ENCODE peak calls at places on chromosomes 3 and 15, in eight cellular contexts. One of them, this sample, is unnamed.

GRCh38 chr3:193674714-193675113 is 81.7 kb downstream of the OPA1 start:
- DNase-seq in ecto neural progenitor cell: no peak
- DNase-seq in A172: no peak
- DNase-seq in NCI-H82: no peak
- DNase-seq in NB4: no peak
- DNase-seq in mesendoderm: no peak
- DNase-seq in left ventricle myocardium inferior: no peak
- DNase-seq in heart right ventricle: no peak
- DNase-seq in this sample: no peak

GRCh38 chr3:89145995-89146394 is 38.6 kb downstream of the EPHA3 start:
- DNase-seq in ecto neural progenitor cell: no peak
- DNase-seq in A172: no peak
- DNase-seq in NCI-H82: no peak
- DNase-seq in NB4: no peak
- DNase-seq in mesendoderm: peak
- DNase-seq in heart right ventricle: no peak
- DNase-seq in left ventricle myocardium inferior: no peak
- DNase-seq in this sample: peak

GRCh38 chr3:155367510-155367909 is 74.0 kb upstream of the STRIT1 start:
- DNase-seq in mesendoderm: no peak
- DNase-seq in heart right ventricle: no peak
- DNase-seq in A172: no peak
- DNase-seq in NCI-H82: no peak
- DNase-seq in ecto neural progenitor cell: no peak
- DNase-seq in NB4: no peak
- DNase-seq in left ventricle myocardium inferior: no peak
- DNase-seq in this sample: no peak

GRCh38 chr3:120145498-120146285 is 51.4 kb upstream of the GSK3B start:
- DNase-seq in left ventricle myocardium inferior: no peak
- DNase-seq in A172: peak
- DNase-seq in ecto neural progenitor cell: no peak
- DNase-seq in heart right ventricle: no peak
- DNase-seq in mesendoderm: peak
- DNase-seq in NCI-H82: no peak
- DNase-seq in NB4: no peak
- DNase-seq in this sample: peak

GRCh38 chr3:138457863-138458735 is 23.7 kb downstream of the ESYT3 start:
- DNase-seq in A172: peak
- DNase-seq in NB4: no peak
- DNase-seq in heart right ventricle: no peak
- DNase-seq in ecto neural progenitor cell: no peak
- DNase-seq in mesendoderm: peak
- DNase-seq in NCI-H82: no peak
- DNase-seq in left ventricle myocardium inferior: no peak
- DNase-seq in this sample: no peak

GRCh38 chr3:51538115-51538458 is 432 bp upstream of the RAD54L2 start:
- DNase-seq in ecto neural progenitor cell: no peak
- DNase-seq in mesendoderm: peak
- DNase-seq in NCI-H82: no peak
- DNase-seq in NB4: peak
- DNase-seq in A172: no peak
- DNase-seq in left ventricle myocardium inferior: no peak
- DNase-seq in heart right ventricle: no peak
- DNase-seq in this sample: no peak

GRCh38 chr3:69740103-69741021 is 1.1 kb downstream of the MITF start:
- DNase-seq in mesendoderm: peak
- DNase-seq in NB4: no peak
- DNase-seq in ecto neural progenitor cell: peak
- DNase-seq in NCI-H82: no peak
- DNase-seq in A172: no peak
- DNase-seq in left ventricle myocardium inferior: no peak
- DNase-seq in heart right ventricle: peak
- DNase-seq in this sample: no peak

GRCh38 chr3:45272411-45272810 is 46.3 kb upstream of the TMEM158 start:
- DNase-seq in mesendoderm: peak
- DNase-seq in A172: no peak
- DNase-seq in left ventricle myocardium inferior: no peak
- DNase-seq in ecto neural progenitor cell: no peak
- DNase-seq in NCI-H82: no peak
- DNase-seq in NB4: no peak
- DNase-seq in heart right ventricle: no peak
- DNase-seq in this sample: no peak

GRCh38 chr15:92954578-92954977 is 54.5 kb downstream of the CHD2 start:
- DNase-seq in heart right ventricle: no peak
- DNase-seq in left ventricle myocardium inferior: no peak
- DNase-seq in NB4: peak
- DNase-seq in ecto neural progenitor cell: no peak
- DNase-seq in mesendoderm: peak
- DNase-seq in NCI-H82: peak
- DNase-seq in A172: peak
- DNase-seq in this sample: peak

GRCh38 chr3:194497799-194498575 is 11.2 kb upstream of the ATP13A3 start:
- DNase-seq in A172: no peak
- DNase-seq in left ventricle myocardium inferior: no peak
- DNase-seq in ecto neural progenitor cell: no peak
- DNase-seq in heart right ventricle: no peak
- DNase-seq in NB4: no peak
- DNase-seq in mesendoderm: no peak
- DNase-seq in NCI-H82: no peak
- DNase-seq in this sample: peak

GRCh38 chr3:88003115-88003755 is 55.6 kb downstream of the CGGBP1 start:
- DNase-seq in heart right ventricle: no peak
- DNase-seq in A172: peak
- DNase-seq in NCI-H82: peak
- DNase-seq in mesendoderm: peak
- DNase-seq in NB4: peak
- DNase-seq in ecto neural progenitor cell: no peak
- DNase-seq in left ventricle myocardium inferior: no peak
- DNase-seq in this sample: peak

GRCh38 chr3:79167651-79168416 is 600.0 kb downstream of the ROBO1 start:
- DNase-seq in heart right ventricle: no peak
- DNase-seq in left ventricle myocardium inferior: no peak
- DNase-seq in NCI-H82: peak
- DNase-seq in mesendoderm: peak
- DNase-seq in ecto neural progenitor cell: no peak
- DNase-seq in A172: peak
- DNase-seq in NB4: no peak
- DNase-seq in this sample: peak

GRCh38 chr3:79864077-79864476 is 96.3 kb upstream of the ROBO1 start:
- DNase-seq in NB4: no peak
- DNase-seq in ecto neural progenitor cell: no peak
- DNase-seq in left ventricle myocardium inferior: no peak
- DNase-seq in NCI-H82: no peak
- DNase-seq in mesendoderm: no peak
- DNase-seq in heart right ventricle: no peak
- DNase-seq in A172: no peak
- DNase-seq in this sample: no peak

GRCh38 chr15:101009176-101009575 is 90.0 kb downstream of the LRRK1 start:
- DNase-seq in A172: no peak
- DNase-seq in NB4: no peak
- DNase-seq in NCI-H82: no peak
- DNase-seq in heart right ventricle: peak
- DNase-seq in ecto neural progenitor cell: peak
- DNase-seq in mesendoderm: no peak
- DNase-seq in left ventricle myocardium inferior: no peak
- DNase-seq in this sample: no peak

GRCh38 chr15:70533931-70534742 is 229.2 kb downstream of the UACA start:
- DNase-seq in A172: peak
- DNase-seq in NB4: no peak
- DNase-seq in heart right ventricle: no peak
- DNase-seq in mesendoderm: peak
- DNase-seq in left ventricle myocardium inferior: no peak
- DNase-seq in NCI-H82: no peak
- DNase-seq in ecto neural progenitor cell: peak
- DNase-seq in this sample: peak

GRCh38 chr3:24222165-24222805 is 272.4 kb downstream of the THRB start:
- DNase-seq in left ventricle myocardium inferior: no peak
- DNase-seq in NCI-H82: no peak
- DNase-seq in ecto neural progenitor cell: no peak
- DNase-seq in mesendoderm: no peak
- DNase-seq in heart right ventricle: no peak
- DNase-seq in NB4: no peak
- DNase-seq in A172: no peak
- DNase-seq in this sample: peak

GRCh38 chr15:52709172-52709979 is 30.2 kb upstream of the ATOSA start:
- DNase-seq in ecto neural progenitor cell: peak
- DNase-seq in heart right ventricle: no peak
- DNase-seq in A172: no peak
- DNase-seq in left ventricle myocardium inferior: no peak
- DNase-seq in mesendoderm: peak
- DNase-seq in NCI-H82: peak
- DNase-seq in NB4: peak
- DNase-seq in this sample: no peak

GRCh38 chr3:33256249-33256648 is 21.0 kb upstream of the FBXL2 start:
- DNase-seq in left ventricle myocardium inferior: no peak
- DNase-seq in ecto neural progenitor cell: no peak
- DNase-seq in NCI-H82: peak
- DNase-seq in NB4: no peak
- DNase-seq in heart right ventricle: no peak
- DNase-seq in mesendoderm: no peak
- DNase-seq in A172: no peak
- DNase-seq in this sample: no peak

GRCh38 chr3:49460188-49460885 is 9.7 kb upstream of the DAG1 start:
- DNase-seq in ecto neural progenitor cell: no peak
- DNase-seq in heart right ventricle: no peak
- DNase-seq in A172: no peak
- DNase-seq in NCI-H82: no peak
- DNase-seq in NB4: no peak
- DNase-seq in left ventricle myocardium inferior: no peak
- DNase-seq in mesendoderm: peak
- DNase-seq in this sample: no peak

GRCh38 chr3:45011756-45012441 is 14.2 kb upstream of the CLEC3B start:
- DNase-seq in heart right ventricle: peak
- DNase-seq in left ventricle myocardium inferior: peak
- DNase-seq in A172: peak
- DNase-seq in NB4: no peak
- DNase-seq in mesendoderm: peak
- DNase-seq in NCI-H82: no peak
- DNase-seq in ecto neural progenitor cell: no peak
- DNase-seq in this sample: peak

GRCh38 chr15:68699881-68700394 is 120.8 kb downstream of the ANP32A start:
- DNase-seq in left ventricle myocardium inferior: peak
- DNase-seq in NB4: no peak
- DNase-seq in NCI-H82: peak
- DNase-seq in mesendoderm: no peak
- DNase-seq in A172: no peak
- DNase-seq in ecto neural progenitor cell: no peak
- DNase-seq in heart right ventricle: peak
- DNase-seq in this sample: no peak

GRCh38 chr15:64851503-64851840 is 9.8 kb downstream of the PLEKHO2 start:
- DNase-seq in NCI-H82: no peak
- DNase-seq in NB4: peak
- DNase-seq in left ventricle myocardium inferior: no peak
- DNase-seq in heart right ventricle: no peak
- DNase-seq in mesendoderm: peak
- DNase-seq in ecto neural progenitor cell: no peak
- DNase-seq in A172: peak
- DNase-seq in this sample: peak

GRCh38 chr3:145219355-145220196 is 941.4 kb downstream of the PLOD2 start:
- DNase-seq in mesendoderm: no peak
- DNase-seq in heart right ventricle: no peak
- DNase-seq in NB4: peak
- DNase-seq in ecto neural progenitor cell: no peak
- DNase-seq in left ventricle myocardium inferior: no peak
- DNase-seq in A172: no peak
- DNase-seq in NCI-H82: peak
- DNase-seq in this sample: no peak

GRCh38 chr15:61656391-61656790 is 403.9 kb downstream of the VPS13C start:
- DNase-seq in NCI-H82: no peak
- DNase-seq in ecto neural progenitor cell: no peak
- DNase-seq in A172: no peak
- DNase-seq in heart right ventricle: no peak
- DNase-seq in mesendoderm: no peak
- DNase-seq in left ventricle myocardium inferior: no peak
- DNase-seq in NB4: no peak
- DNase-seq in this sample: no peak

GRCh38 chr3:150300847-150301517 is 107.1 kb upstream of the TSC22D2 start:
- DNase-seq in heart right ventricle: no peak
- DNase-seq in mesendoderm: no peak
- DNase-seq in ecto neural progenitor cell: no peak
- DNase-seq in left ventricle myocardium inferior: no peak
- DNase-seq in NCI-H82: no peak
- DNase-seq in A172: peak
- DNase-seq in NB4: no peak
- DNase-seq in this sample: no peak

GRCh38 chr3:188947401-188947982 is 224.3 kb upstream of the TPRG1 start:
- DNase-seq in NCI-H82: peak
- DNase-seq in NB4: peak
- DNase-seq in left ventricle myocardium inferior: peak
- DNase-seq in mesendoderm: peak
- DNase-seq in heart right ventricle: peak
- DNase-seq in A172: peak
- DNase-seq in ecto neural progenitor cell: peak
- DNase-seq in this sample: peak

GRCh38 chr3:133578548-133579191 is 5.2 kb downstream of the CDV3 start:
- DNase-seq in left ventricle myocardium inferior: no peak
- DNase-seq in NCI-H82: no peak
- DNase-seq in ecto neural progenitor cell: no peak
- DNase-seq in heart right ventricle: no peak
- DNase-seq in A172: peak
- DNase-seq in NB4: peak
- DNase-seq in mesendoderm: peak
- DNase-seq in this sample: peak

GRCh38 chr3:166367947-166368533 is 530.8 kb upstream of the BCHE start:
- DNase-seq in NB4: no peak
- DNase-seq in NCI-H82: no peak
- DNase-seq in A172: peak
- DNase-seq in left ventricle myocardium inferior: no peak
- DNase-seq in ecto neural progenitor cell: no peak
- DNase-seq in heart right ventricle: no peak
- DNase-seq in mesendoderm: no peak
- DNase-seq in this sample: peak

GRCh38 chr15:101452572-101452971 is 36.9 kb downstream of the PCSK6 start:
- DNase-seq in left ventricle myocardium inferior: no peak
- DNase-seq in A172: no peak
- DNase-seq in NB4: no peak
- DNase-seq in mesendoderm: no peak
- DNase-seq in NCI-H82: no peak
- DNase-seq in heart right ventricle: no peak
- DNase-seq in ecto neural progenitor cell: no peak
- DNase-seq in this sample: no peak

GRCh38 chr3:141250342-141250741 is 18.7 kb downstream of the PXYLP1 start:
- DNase-seq in mesendoderm: peak
- DNase-seq in NCI-H82: no peak
- DNase-seq in NB4: no peak
- DNase-seq in heart right ventricle: no peak
- DNase-seq in left ventricle myocardium inferior: no peak
- DNase-seq in ecto neural progenitor cell: no peak
- DNase-seq in A172: no peak
- DNase-seq in this sample: no peak

GRCh38 chr3:196268270-196269163 is 19.0 kb downstream of the PCYT1A start:
- DNase-seq in NB4: no peak
- DNase-seq in A172: peak
- DNase-seq in NCI-H82: no peak
- DNase-seq in left ventricle myocardium inferior: no peak
- DNase-seq in mesendoderm: peak
- DNase-seq in ecto neural progenitor cell: no peak
- DNase-seq in heart right ventricle: no peak
- DNase-seq in this sample: peak

GRCh38 chr3:127887321-127887720 is 27.7 kb upstream of the KBTBD12 start:
- DNase-seq in left ventricle myocardium inferior: no peak
- DNase-seq in heart right ventricle: no peak
- DNase-seq in ecto neural progenitor cell: no peak
- DNase-seq in mesendoderm: no peak
- DNase-seq in A172: peak
- DNase-seq in NCI-H82: peak
- DNase-seq in NB4: no peak
- DNase-seq in this sample: peak

GRCh38 chr15:63797901-63798300 is 35.8 kb downstream of the HERC1 start:
- DNase-seq in mesendoderm: no peak
- DNase-seq in NCI-H82: no peak
- DNase-seq in NB4: no peak
- DNase-seq in left ventricle myocardium inferior: no peak
- DNase-seq in heart right ventricle: no peak
- DNase-seq in A172: no peak
- DNase-seq in ecto neural progenitor cell: no peak
- DNase-seq in this sample: no peak

GRCh38 chr15:77025066-77025435 is 30.1 kb downstream of the PSTPIP1 start:
- DNase-seq in mesendoderm: no peak
- DNase-seq in NCI-H82: no peak
- DNase-seq in A172: no peak
- DNase-seq in heart right ventricle: no peak
- DNase-seq in left ventricle myocardium inferior: no peak
- DNase-seq in ecto neural progenitor cell: peak
- DNase-seq in NB4: no peak
- DNase-seq in this sample: no peak